ENCODE peak calls at places on chromosome 20, in seven cellular contexts. U, W, J, O, S, Z and G are unnamed samples.

GRCh38 chr20:24833592-24833991 is 115.5 kb upstream of the CST7 start:
- DNase-seq in W (no peak), O (no peak), Z (no peak), J (no peak), U (no peak), S (no peak), G (no peak)

GRCh38 chr20:23568320-23569011 is at the start of gene CST9L:
- DNase-seq in J (no peak), Z (no peak), O (no peak), W (no peak), S (no peak), U (no peak), G (no peak)

GRCh38 chr20:1722513-1723050 is 65.0 kb upstream of the SIRPG start:
- DNase-seq in Z (no peak), U (no peak), S (no peak), O (no peak), J (no peak), W (no peak), G (no peak)

GRCh38 chr20:49853640-49854039 is 41.0 kb downstream of the SLC9A8 start:
- DNase-seq in O (no peak), W (peak; percentile 59), Z (no peak), S (no peak), J (no peak), U (no peak), G (peak; percentile 84)

GRCh38 chr20:47610247-47610944 is 108.7 kb downstream of the NCOA3 start:
- DNase-seq in J (peak; percentile 67), U (no peak), S (peak; percentile 64), W (peak; percentile 71), O (no peak), Z (no peak), G (peak; percentile 91)

GRCh38 chr20:46043556-46043955 is 14.5 kb downstream of the SLC12A5 start:
- DNase-seq in U (no peak), J (no peak), S (no peak), W (no peak), O (no peak), Z (no peak), G (no peak)

GRCh38 chr20:54318892-54319291 is 111.0 kb downstream of the PFDN4 start:
- DNase-seq in W (no peak), O (no peak), J (no peak), S (no peak), Z (no peak), U (no peak), G (no peak)

GRCh38 chr20:32727663-32728062 is 15.6 kb downstream of the COMMD7 start:
- DNase-seq in J (no peak), Z (no peak), U (no peak), O (peak; percentile 9), W (peak; percentile 51), S (no peak), G (peak; percentile 85)

GRCh38 chr20:38117635-38118034 is 47.4 kb downstream of the TGM2 start:
- DNase-seq in J (no peak), Z (peak; percentile 79), U (no peak), O (no peak), W (peak; percentile 63), S (no peak), G (peak; percentile 96)

GRCh38 chr20:47886454-47887041 is 101.3 kb upstream of the SULF2 start:
- DNase-seq in W (no peak), U (no peak), J (no peak), O (no peak), S (no peak), Z (no peak), G (no peak)

GRCh38 chr20:19252670-19253120 is 40.3 kb downstream of the SLC24A3 start:
- DNase-seq in O (no peak), Z (no peak), U (no peak), W (no peak), J (no peak), S (no peak), G (no peak)

GRCh38 chr20:49781676-49782075 is 31.0 kb upstream of the SLC9A8 start:
- DNase-seq in W (no peak), J (no peak), U (no peak), O (no peak), S (no peak), Z (no peak), G (no peak)

GRCh38 chr20:33995053-33995816 is 1.5 kb downstream of the RALY start:
- DNase-seq in Z (peak; percentile 22), W (no peak), J (no peak), U (no peak), O (no peak), S (no peak), G (no peak)

GRCh38 chr20:34017610-34018009 is 23.9 kb downstream of the RALY start:
- DNase-seq in Z (peak; percentile 31), W (peak; percentile 70), J (no peak), O (no peak), U (no peak), S (no peak), G (peak; percentile 93)

GRCh38 chr20:48329676-48330644 is 497.8 kb downstream of the PREX1 start:
- DNase-seq in Z (peak; percentile 77), U (no peak), O (no peak), J (no peak), W (peak; percentile 44), S (no peak), G (no peak)

GRCh38 chr20:43243672-43244269 is 54.1 kb upstream of the PTPRT start:
- DNase-seq in S (no peak), J (no peak), W (no peak), Z (peak; percentile 53), O (no peak), U (peak; percentile 2), G (no peak)

GRCh38 chr20:8361008-8361652 is 229.1 kb downstream of the PLCB1 start:
- DNase-seq in S (no peak), Z (peak; percentile 50), J (no peak), W (peak; percentile 58), U (no peak), O (no peak), G (no peak)

GRCh38 chr20:52150440-52151258 is 40.9 kb downstream of the ZFP64 start:
- DNase-seq in Z (peak; percentile 65), S (no peak), O (no peak), J (no peak), W (peak; percentile 29), U (peak; percentile 56), G (peak; percentile 51)

GRCh38 chr20:7926767-7927166 is 13.5 kb downstream of the HAO1 start:
- DNase-seq in S (no peak), U (peak; percentile 9), O (no peak), W (no peak), J (no peak), Z (peak; percentile 59), G (no peak)

GRCh38 chr20:17594443-17594842 is 24.6 kb downstream of the DSTN start:
- DNase-seq in J (no peak), O (no peak), U (no peak), S (no peak), W (no peak), Z (no peak), G (no peak)

GRCh38 chr20:58268936-58269619 is 40.4 kb upstream of the RAB22A start:
- DNase-seq in U (no peak), S (no peak), J (no peak), O (no peak), W (no peak), Z (no peak), G (peak; percentile 84)

GRCh38 chr20:62198931-62199330 is 16.1 kb downstream of the MTG2 start:
- DNase-seq in J (no peak), W (no peak), O (no peak), Z (no peak), S (no peak), U (no peak), G (no peak)

GRCh38 chr20:37524221-37524700 is 3.2 kb downstream of the NNAT start:
- DNase-seq in Z (no peak), O (peak; percentile 14), J (no peak), W (no peak), S (no peak), U (no peak), G (no peak)

GRCh38 chr20:50271201-50271600 is 80.6 kb downstream of the CEBPB start:
- DNase-seq in S (no peak), J (no peak), O (no peak), U (no peak), W (no peak), Z (no peak), G (no peak)

GRCh38 chr20:59632426-59633113 is 28.2 kb downstream of the PHACTR3 start:
- DNase-seq in U (no peak), S (no peak), J (no peak), O (no peak), W (no peak), Z (no peak), G (no peak)

GRCh38 chr20:57813870-57814269 is 104.1 kb upstream of the PMEPA1 start:
- DNase-seq in Z (no peak), O (no peak), W (no peak), U (no peak), S (no peak), J (no peak), G (no peak)

GRCh38 chr20:24825591-24825990 is 123.5 kb upstream of the CST7 start:
- DNase-seq in O (no peak), U (no peak), Z (no peak), J (no peak), S (no peak), W (no peak), G (no peak)

GRCh38 chr20:50309280-50309763 is 118.7 kb downstream of the CEBPB start:
- DNase-seq in W (no peak), O (no peak), U (no peak), S (no peak), Z (no peak), J (no peak), G (no peak)

GRCh38 chr20:23311932-23312331 is 38.7 kb upstream of the NXT1 start:
- DNase-seq in U (no peak), W (no peak), J (no peak), Z (no peak), S (no peak), O (no peak), G (no peak)

GRCh38 chr20:20731945-20732296 is 19.5 kb upstream of the RALGAPA2 start:
- DNase-seq in W (peak; percentile 39), J (no peak), O (no peak), S (no peak), U (no peak), Z (no peak), G (no peak)

GRCh38 chr20:48818481-48818987 is 9.3 kb downstream of the PREX1 start:
- DNase-seq in W (no peak), U (no peak), S (no peak), J (no peak), O (no peak), Z (no peak), G (no peak)

GRCh38 chr20:21705466-21706344 is at the start of gene PAX1:
- DNase-seq in W (peak; percentile 60), O (no peak), Z (no peak), J (no peak), U (peak; percentile 43), S (no peak), G (no peak)

GRCh38 chr20:64049060-64049886 is at the start of gene SOX18:
- DNase-seq in O (no peak), J (no peak), Z (peak; percentile 29), S (no peak), W (peak; percentile 69), U (no peak), G (no peak)

GRCh38 chr20:41287327-41287726 is 30.2 kb downstream of the ZHX3 start:
- DNase-seq in Z (no peak), U (no peak), O (no peak), S (no peak), J (no peak), W (peak; percentile 5), G (peak; percentile 41)